ENCODE peak calls at places on chromosome 6, in four cellular contexts. One of them, this sample, is unnamed.

GRCh38 chr6:112936476-112936875 is 589.3 kb downstream of the RFPL4B start:
- DNase-seq in fibroblast of the conjunctiva: peak
- DNase-seq in AG10803: peak
- DNase-seq in CD4-positive, CD25-positive, alpha-beta regulatory T cell: no peak
- DNase-seq in this sample: peak

GRCh38 chr6:5520796-5521195 is 259.5 kb downstream of the FARS2 start:
- DNase-seq in fibroblast of the conjunctiva: no peak
- DNase-seq in AG10803: no peak
- DNase-seq in CD4-positive, CD25-positive, alpha-beta regulatory T cell: peak
- DNase-seq in this sample: no peak

GRCh38 chr6:157898169-157898568 is 75.1 kb downstream of the SNX9 start:
- DNase-seq in AG10803: no peak
- DNase-seq in CD4-positive, CD25-positive, alpha-beta regulatory T cell: peak
- DNase-seq in fibroblast of the conjunctiva: no peak
- DNase-seq in this sample: no peak

GRCh38 chr6:21079468-21080048 is 514.0 kb upstream of the SOX4 start:
- DNase-seq in fibroblast of the conjunctiva: no peak
- DNase-seq in CD4-positive, CD25-positive, alpha-beta regulatory T cell: no peak
- DNase-seq in AG10803: peak
- DNase-seq in this sample: peak

GRCh38 chr6:22367331-22367730 is 70.5 kb upstream of the PRL start:
- DNase-seq in CD4-positive, CD25-positive, alpha-beta regulatory T cell: no peak
- DNase-seq in fibroblast of the conjunctiva: no peak
- DNase-seq in AG10803: peak
- DNase-seq in this sample: peak

GRCh38 chr6:82608777-82609176 is 245.2 kb downstream of the TPBG start:
- DNase-seq in AG10803: no peak
- DNase-seq in fibroblast of the conjunctiva: no peak
- DNase-seq in CD4-positive, CD25-positive, alpha-beta regulatory T cell: no peak
- DNase-seq in this sample: no peak

GRCh38 chr6:152330984-152331383 is 306.2 kb downstream of the SYNE1 start:
- DNase-seq in fibroblast of the conjunctiva: no peak
- DNase-seq in CD4-positive, CD25-positive, alpha-beta regulatory T cell: no peak
- DNase-seq in AG10803: no peak
- DNase-seq in this sample: no peak

GRCh38 chr6:2986722-2987196 is 12.9 kb upstream of the NQO2 start:
- DNase-seq in AG10803: peak
- DNase-seq in fibroblast of the conjunctiva: peak
- DNase-seq in CD4-positive, CD25-positive, alpha-beta regulatory T cell: no peak
- DNase-seq in this sample: peak

GRCh38 chr6:10668126-10668917 is 26.1 kb downstream of the C6orf52 start:
- DNase-seq in CD4-positive, CD25-positive, alpha-beta regulatory T cell: no peak
- DNase-seq in AG10803: no peak
- DNase-seq in fibroblast of the conjunctiva: no peak
- DNase-seq in this sample: no peak

GRCh38 chr6:109241199-109241598 is 141.1 kb downstream of the CD164 start:
- DNase-seq in fibroblast of the conjunctiva: peak
- DNase-seq in AG10803: peak
- DNase-seq in CD4-positive, CD25-positive, alpha-beta regulatory T cell: no peak
- DNase-seq in this sample: no peak

This sample was measured in osteoblast.